ENCODE peak calls at places on chromosomes 7 and 10, in four cellular contexts. T is adrenal gland, Z is ovary, V is gastrocnemius medialis. M is an unnamed sample.

GRCh38 chr7:18663321-18663720 is 167.8 kb downstream of the HDAC9 start:
- DNase-seq in Z (no peak), T (peak), V (no peak), M (no peak)

GRCh38 chr7:46152671-46153070 is 231.6 kb upstream of the IGFBP3 start:
- DNase-seq in T (no peak), Z (no peak), V (no peak), M (no peak)

GRCh38 chr10:33421789-33422188 is 87.3 kb upstream of the NRP1 start:
- DNase-seq in Z (no peak), V (peak), T (peak), M (peak)

GRCh38 chr7:82567356-82567755 is 123.8 kb upstream of the CACNA2D1 start:
- DNase-seq in V (no peak), Z (no peak), T (no peak), M (no peak)

GRCh38 chr7:29844614-29845013 is 38.3 kb downstream of the WIPF3 start:
- DNase-seq in T (no peak), Z (no peak), V (no peak), M (no peak)

GRCh38 chr7:149827089-149827981 is 10.8 kb upstream of the ZNF862 start:
- DNase-seq in Z (no peak), T (no peak), V (no peak), M (no peak)

GRCh38 chr7:111780527-111780926 is 218.2 kb upstream of the IMMP2L start:
- DNase-seq in V (no peak), T (no peak), Z (no peak), M (no peak)

GRCh38 chr7:95766657-95767056 is 5.7 kb upstream of the DYNC1I1 start:
- DNase-seq in V (no peak), T (no peak), Z (no peak), M (no peak)

GRCh38 chr7:21504021-21504420 is 38.8 kb upstream of the DNAH11 start:
- DNase-seq in V (no peak), T (no peak), Z (no peak), M (peak)

GRCh38 chr7:94401411-94401810 is 6.7 kb downstream of the COL1A2 start:
- DNase-seq in Z (no peak), T (no peak), V (no peak), M (no peak)

GRCh38 chr10:24425151-24425550 is 216.2 kb downstream of the KIAA1217 start:
- DNase-seq in T (no peak), Z (no peak), V (no peak), M (no peak)

GRCh38 chr10:6061056-6061455 is 1.1 kb downstream of the IL2RA start:
- DNase-seq in Z (no peak), V (no peak), T (no peak), M (no peak)
- TF ChIP-seq POLR2A in Z (no peak), V (no peak), T (no peak), M (no peak)

GRCh38 chr10:50993817-50994251 is 80.5 kb upstream of the PRKG1 start:
- DNase-seq in Z (no peak), V (peak), T (no peak), M (peak)

GRCh38 chr10:50990568-50991495 is 83.5 kb upstream of the PRKG1 start:
- DNase-seq in T (peak), V (peak), Z (peak), M (peak)

GRCh38 chr10:50992356-50992866 is 81.9 kb upstream of the PRKG1 start:
- DNase-seq in Z (no peak), T (no peak), V (peak), M (peak)

GRCh38 chr10:50991496-50992355 is 82.6 kb upstream of the PRKG1 start:
- DNase-seq in T (peak), Z (peak), V (peak), M (peak)

DNA sequence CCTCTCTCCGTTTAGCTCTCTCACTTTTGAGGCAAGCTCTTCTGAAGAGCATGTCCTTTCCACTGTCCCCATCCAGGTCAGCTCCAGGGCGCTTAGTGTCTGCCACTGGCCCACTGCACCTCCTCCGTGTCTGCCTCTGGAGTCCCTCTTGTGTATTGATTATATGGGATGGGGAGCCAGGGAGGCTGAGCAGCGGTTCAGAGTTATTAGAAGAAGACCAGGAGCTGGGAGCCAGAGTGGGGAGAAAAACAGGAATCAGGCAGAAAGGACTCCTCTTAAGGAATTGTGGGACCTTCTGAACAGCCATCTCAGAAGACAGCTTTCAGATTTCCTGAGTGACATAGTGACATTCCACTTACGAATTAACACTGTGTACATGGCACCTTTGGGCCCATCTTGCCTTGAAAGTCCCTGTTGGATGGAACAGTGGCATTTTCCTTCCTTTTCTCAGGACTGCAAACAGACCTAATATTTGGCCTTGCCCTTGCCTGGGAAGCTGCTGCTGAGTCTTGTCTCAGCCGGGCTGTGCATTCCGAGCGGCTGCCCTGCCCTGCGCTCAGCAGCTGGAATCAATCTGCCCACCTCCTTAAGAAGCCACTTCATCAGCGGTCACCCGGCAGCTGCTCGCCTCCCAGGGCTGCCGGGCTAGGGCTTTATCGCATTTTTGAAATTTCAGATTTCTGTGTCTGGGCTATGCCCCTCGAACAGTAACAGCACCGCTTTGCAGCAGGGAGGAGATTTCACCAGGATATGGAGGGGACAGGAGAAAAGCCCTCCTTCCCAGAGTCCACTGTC is 81.1 kb upstream of the PRKG1 start:
- DNase-seq in T (peak), Z (peak), V (peak), M (peak)
- TF ChIP-seq POLR2A in T (no peak), Z (no peak), V (no peak), M (no peak)

DNA sequence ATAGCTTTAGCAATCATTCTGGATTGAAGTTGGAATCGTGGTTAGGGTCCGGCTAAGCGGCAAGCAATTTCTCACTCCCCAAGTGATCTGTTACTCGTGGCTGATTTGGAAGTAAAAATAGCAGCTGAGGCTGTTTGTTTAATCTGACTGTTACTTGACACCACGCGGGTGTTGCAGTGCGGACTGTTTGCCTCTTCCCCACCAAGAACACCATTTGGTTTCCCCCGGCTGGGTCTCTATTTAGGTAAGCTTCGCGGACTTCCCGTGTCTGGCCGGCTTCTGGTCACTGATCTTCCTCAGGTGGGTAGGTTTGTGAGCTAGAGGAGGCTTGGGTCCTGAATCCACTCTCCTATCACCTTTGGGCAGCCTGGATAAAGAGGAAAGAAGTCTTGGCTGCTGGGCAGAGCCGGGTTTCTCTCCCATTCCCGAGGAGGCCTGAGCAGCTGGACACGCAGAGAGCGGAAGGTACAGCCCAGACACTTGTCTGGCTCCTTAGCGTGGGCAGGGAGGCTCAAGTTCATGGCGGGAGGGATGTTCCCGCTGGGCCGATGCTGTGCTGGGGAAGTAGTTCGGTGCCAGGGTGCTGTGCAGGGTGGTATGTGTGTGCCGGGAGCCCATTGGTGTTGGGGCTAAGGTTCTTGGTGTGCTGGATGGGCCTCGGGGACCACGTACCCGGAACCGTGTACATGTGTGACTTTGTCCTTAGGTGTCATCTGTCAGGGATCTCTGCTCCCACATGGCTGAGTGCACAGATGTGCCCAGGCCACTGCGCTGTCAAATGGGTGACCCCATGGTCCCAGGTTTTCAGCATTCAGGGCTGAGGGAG is at the start of gene C10orf71:
- DNase-seq in V (peak), T (no peak), Z (no peak), M (no peak)
- TF ChIP-seq POLR2A in V (peak), T (no peak), Z (no peak), M (peak)

DNA sequence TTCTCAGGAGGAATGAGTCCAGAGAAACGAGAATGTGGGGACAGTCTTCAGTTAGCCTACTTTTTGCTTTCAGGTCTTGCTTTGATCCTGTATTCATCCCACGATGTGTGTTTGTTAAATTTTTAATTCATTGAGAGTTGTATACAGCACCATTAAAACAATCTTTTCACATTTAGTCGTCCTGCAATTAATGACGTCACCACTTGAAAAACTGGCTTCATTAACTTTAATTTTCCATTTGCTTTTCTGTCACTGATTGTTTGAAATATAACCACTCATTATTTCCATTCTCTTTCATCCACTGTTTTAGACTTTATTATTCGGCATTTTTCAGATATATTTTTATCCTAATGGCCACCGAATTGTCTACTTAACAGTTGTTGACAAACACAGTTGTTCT is 146.9 kb downstream of the TFEC start:
- DNase-seq in Z (no peak), T (no peak), V (no peak), M (no peak)
- TF ChIP-seq POLR2A in Z (no peak), T (no peak), V (no peak), M (no peak)

GRCh38 chr10:29865700-29866355 is 193.6 kb downstream of the JCAD start:
- DNase-seq in T (no peak), V (no peak), Z (no peak), M (no peak)
- TF ChIP-seq POLR2A in T (no peak), V (no peak), Z (no peak), M (no peak)

GRCh38 chr10:95295031-95295755 is 4.4 kb upstream of the PDLIM1 start:
- DNase-seq in V (no peak), T (no peak), Z (no peak), M (peak)
- TF ChIP-seq POLR2A in V (no peak), T (no peak), Z (no peak), M (peak)

GRCh38 chr10:79248341-79248931 is 98.8 kb upstream of the PPIF start:
- DNase-seq in Z (no peak), V (no peak), T (peak), M (no peak)

GRCh38 chr10:79245539-79246208 is 101.6 kb upstream of the PPIF start:
- DNase-seq in T (no peak), V (no peak), Z (no peak), M (no peak)

GRCh38 chr10:79246209-79246581 is 101.1 kb upstream of the PPIF start:
- DNase-seq in T (peak), V (peak), Z (peak), M (peak)

GRCh38 chr10:79247373-79248137 is 99.7 kb upstream of the PPIF start:
- DNase-seq in T (no peak), V (no peak), Z (no peak), M (no peak)

DNA sequence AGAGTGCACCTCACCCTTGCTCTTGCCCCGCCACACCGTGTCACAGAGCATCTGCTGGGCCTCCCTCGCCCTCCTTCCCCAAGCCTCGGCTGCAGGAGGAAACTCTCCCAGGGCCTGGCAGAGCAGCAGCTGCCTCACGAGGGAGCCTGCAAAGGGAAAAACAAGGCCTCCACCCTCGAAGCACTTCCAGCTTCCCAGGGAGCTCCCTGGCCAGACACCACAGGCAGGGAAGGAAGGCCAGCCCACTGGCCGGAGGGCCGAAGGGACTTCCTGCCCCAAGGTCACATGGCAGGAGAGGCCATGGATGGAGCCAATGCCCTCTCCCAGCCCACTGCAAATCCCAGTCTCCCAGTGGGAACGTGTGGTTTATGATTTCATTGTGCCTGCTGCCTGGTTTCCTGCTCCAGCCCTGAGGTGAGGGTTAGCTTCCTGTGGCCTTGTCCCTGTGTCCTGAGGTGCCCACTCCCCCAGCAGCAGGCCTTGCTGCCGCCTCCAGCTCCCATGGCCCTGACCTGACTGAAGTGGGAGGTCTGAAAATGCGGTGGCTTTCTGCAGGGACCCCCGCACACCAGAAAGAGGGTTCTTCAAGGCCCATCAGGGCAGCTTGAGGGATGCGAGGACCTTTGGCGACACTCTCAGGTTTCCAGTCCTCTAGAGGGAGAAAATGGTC is 100.5 kb upstream of the PPIF start:
- DNase-seq in V (peak), Z (peak), T (peak), M (peak)
- TF ChIP-seq POLR2A in V (no peak), Z (no peak), T (no peak), M (no peak)

GRCh38 chr7:24341677-24342076 is 57.7 kb downstream of the NPY start:
- DNase-seq in V (no peak), T (no peak), Z (no peak), M (no peak)
- TF ChIP-seq POLR2A in V (no peak), T (no peak), Z (no peak), M (no peak)

GRCh38 chr7:151076863-151077704 is 3.5 kb downstream of the FASTK start:
- DNase-seq in V (no peak), T (no peak), Z (peak), M (peak)
- TF ChIP-seq POLR2A in V (no peak), T (no peak), Z (no peak), M (no peak)